ENCODE peak calls at places on chromosomes 7 and 10, in eight cellular contexts. One of them, this sample, is unnamed.

GRCh38 chr7:44293561-44294324 is 31.7 kb downstream of the CAMK2B start:
- DNase-seq in stromal cell of bone marrow: no peak
- DNase-seq in GM03348: no peak
- DNase-seq in nucleus accumbens: no peak
- DNase-seq in activated CD4-positive, CD25-positive, alpha-beta regulatory T cell treated with anti-CD3 and anti-CD28 coated beads, Interleukin-2, amount 50 U/mL, for 72 hours: no peak
- DNase-seq in iris pigment epithelial cell: no peak
- DNase-seq in effector memory CD8-positive, alpha-beta T cell: no peak
- DNase-seq in KG1: no peak
- DNase-seq in this sample: no peak

GRCh38 chr7:155211761-155212160 is 85.9 kb upstream of the INSIG1 start:
- DNase-seq in stromal cell of bone marrow: no peak
- DNase-seq in GM03348: no peak
- DNase-seq in nucleus accumbens: no peak
- DNase-seq in activated CD4-positive, CD25-positive, alpha-beta regulatory T cell treated with anti-CD3 and anti-CD28 coated beads, Interleukin-2, amount 50 U/mL, for 72 hours: no peak
- DNase-seq in iris pigment epithelial cell: no peak
- DNase-seq in effector memory CD8-positive, alpha-beta T cell: no peak
- DNase-seq in KG1: no peak
- DNase-seq in this sample: no peak

GRCh38 chr7:77504951-77505350 is 32.1 kb upstream of the PTPN12 start:
- DNase-seq in stromal cell of bone marrow: no peak
- DNase-seq in GM03348: no peak
- DNase-seq in nucleus accumbens: no peak
- DNase-seq in activated CD4-positive, CD25-positive, alpha-beta regulatory T cell treated with anti-CD3 and anti-CD28 coated beads, Interleukin-2, amount 50 U/mL, for 72 hours: no peak
- DNase-seq in iris pigment epithelial cell: no peak
- DNase-seq in effector memory CD8-positive, alpha-beta T cell: no peak
- DNase-seq in KG1: no peak
- DNase-seq in this sample: no peak

GRCh38 chr10:69721690-69722310 is 79.9 kb upstream of the COL13A1 start:
- DNase-seq in stromal cell of bone marrow: no peak
- DNase-seq in GM03348: no peak
- DNase-seq in nucleus accumbens: no peak
- DNase-seq in activated CD4-positive, CD25-positive, alpha-beta regulatory T cell treated with anti-CD3 and anti-CD28 coated beads, Interleukin-2, amount 50 U/mL, for 72 hours: no peak
- DNase-seq in iris pigment epithelial cell: peak; percentile 40
- DNase-seq in effector memory CD8-positive, alpha-beta T cell: no peak
- DNase-seq in KG1: no peak
- DNase-seq in this sample: no peak

GRCh38 chr7:77537595-77538185 is 595 bp downstream of the PTPN12 start:
- DNase-seq in stromal cell of bone marrow: no peak
- DNase-seq in GM03348: peak; percentile 50
- DNase-seq in nucleus accumbens: peak; percentile 22
- DNase-seq in activated CD4-positive, CD25-positive, alpha-beta regulatory T cell treated with anti-CD3 and anti-CD28 coated beads, Interleukin-2, amount 50 U/mL, for 72 hours: peak; percentile 59
- DNase-seq in iris pigment epithelial cell: no peak
- DNase-seq in effector memory CD8-positive, alpha-beta T cell: peak; percentile 26
- DNase-seq in KG1: no peak
- DNase-seq in this sample: no peak

GRCh38 chr7:44277391-44277790 is 48.0 kb downstream of the CAMK2B start:
- DNase-seq in stromal cell of bone marrow: no peak
- DNase-seq in GM03348: no peak
- DNase-seq in nucleus accumbens: no peak
- DNase-seq in activated CD4-positive, CD25-positive, alpha-beta regulatory T cell treated with anti-CD3 and anti-CD28 coated beads, Interleukin-2, amount 50 U/mL, for 72 hours: no peak
- DNase-seq in iris pigment epithelial cell: no peak
- DNase-seq in effector memory CD8-positive, alpha-beta T cell: no peak
- DNase-seq in KG1: no peak
- DNase-seq in this sample: no peak

GRCh38 chr7:28155019-28155660 is 25.5 kb downstream of the JAZF1 start:
- DNase-seq in stromal cell of bone marrow: no peak
- DNase-seq in GM03348: no peak
- DNase-seq in nucleus accumbens: no peak
- DNase-seq in activated CD4-positive, CD25-positive, alpha-beta regulatory T cell treated with anti-CD3 and anti-CD28 coated beads, Interleukin-2, amount 50 U/mL, for 72 hours: no peak
- DNase-seq in iris pigment epithelial cell: no peak
- DNase-seq in effector memory CD8-positive, alpha-beta T cell: no peak
- DNase-seq in KG1: no peak
- DNase-seq in this sample: no peak

GRCh38 chr7:151859111-151859947 is 17.6 kb downstream of the PRKAG2 start:
- DNase-seq in stromal cell of bone marrow: no peak
- DNase-seq in GM03348: no peak
- DNase-seq in nucleus accumbens: no peak
- DNase-seq in activated CD4-positive, CD25-positive, alpha-beta regulatory T cell treated with anti-CD3 and anti-CD28 coated beads, Interleukin-2, amount 50 U/mL, for 72 hours: no peak
- DNase-seq in iris pigment epithelial cell: no peak
- DNase-seq in effector memory CD8-positive, alpha-beta T cell: no peak
- DNase-seq in KG1: no peak
- DNase-seq in this sample: no peak

GRCh38 chr7:3300651-3301471 is at the start of gene SDK1:
- DNase-seq in stromal cell of bone marrow: peak; percentile 69
- DNase-seq in GM03348: peak; percentile 92
- DNase-seq in nucleus accumbens: peak; percentile 67
- DNase-seq in activated CD4-positive, CD25-positive, alpha-beta regulatory T cell treated with anti-CD3 and anti-CD28 coated beads, Interleukin-2, amount 50 U/mL, for 72 hours: peak; percentile 87
- DNase-seq in iris pigment epithelial cell: peak; percentile 89
- DNase-seq in effector memory CD8-positive, alpha-beta T cell: peak; percentile 85
- DNase-seq in KG1: peak; percentile 64
- DNase-seq in this sample: no peak

GRCh38 chr10:21721000-21721670 is 187.1 kb downstream of the MLLT10 start:
- DNase-seq in stromal cell of bone marrow: no peak
- DNase-seq in GM03348: no peak
- DNase-seq in nucleus accumbens: no peak
- DNase-seq in activated CD4-positive, CD25-positive, alpha-beta regulatory T cell treated with anti-CD3 and anti-CD28 coated beads, Interleukin-2, amount 50 U/mL, for 72 hours: no peak
- DNase-seq in iris pigment epithelial cell: peak; percentile 77
- DNase-seq in effector memory CD8-positive, alpha-beta T cell: no peak
- DNase-seq in KG1: no peak
- DNase-seq in this sample: no peak

GRCh38 chr10:6871128-6871527 is 291.1 kb upstream of the PRKCQ start:
- DNase-seq in stromal cell of bone marrow: no peak
- DNase-seq in GM03348: no peak
- DNase-seq in nucleus accumbens: no peak
- DNase-seq in activated CD4-positive, CD25-positive, alpha-beta regulatory T cell treated with anti-CD3 and anti-CD28 coated beads, Interleukin-2, amount 50 U/mL, for 72 hours: no peak
- DNase-seq in iris pigment epithelial cell: no peak
- DNase-seq in effector memory CD8-positive, alpha-beta T cell: no peak
- DNase-seq in KG1: no peak
- DNase-seq in this sample: no peak

GRCh38 chr7:124399941-124400340 is 365.7 kb downstream of the GPR37 start:
- DNase-seq in stromal cell of bone marrow: no peak
- DNase-seq in GM03348: no peak
- DNase-seq in nucleus accumbens: no peak
- DNase-seq in activated CD4-positive, CD25-positive, alpha-beta regulatory T cell treated with anti-CD3 and anti-CD28 coated beads, Interleukin-2, amount 50 U/mL, for 72 hours: no peak
- DNase-seq in iris pigment epithelial cell: no peak
- DNase-seq in effector memory CD8-positive, alpha-beta T cell: no peak
- DNase-seq in KG1: no peak
- DNase-seq in this sample: no peak

GRCh38 chr7:42096681-42097637 is 140.1 kb downstream of the GLI3 start:
- DNase-seq in stromal cell of bone marrow: peak; percentile 36
- DNase-seq in GM03348: peak; percentile 38
- DNase-seq in nucleus accumbens: no peak
- DNase-seq in activated CD4-positive, CD25-positive, alpha-beta regulatory T cell treated with anti-CD3 and anti-CD28 coated beads, Interleukin-2, amount 50 U/mL, for 72 hours: no peak
- DNase-seq in iris pigment epithelial cell: peak; percentile 50
- DNase-seq in effector memory CD8-positive, alpha-beta T cell: no peak
- DNase-seq in KG1: no peak
- DNase-seq in this sample: no peak

GRCh38 chr10:132243141-132243540 is 56.4 kb downstream of the DPYSL4 start:
- DNase-seq in stromal cell of bone marrow: no peak
- DNase-seq in GM03348: no peak
- DNase-seq in nucleus accumbens: no peak
- DNase-seq in activated CD4-positive, CD25-positive, alpha-beta regulatory T cell treated with anti-CD3 and anti-CD28 coated beads, Interleukin-2, amount 50 U/mL, for 72 hours: no peak
- DNase-seq in iris pigment epithelial cell: no peak
- DNase-seq in effector memory CD8-positive, alpha-beta T cell: no peak
- DNase-seq in KG1: no peak
- DNase-seq in this sample: no peak

GRCh38 chr10:3150961-3151360 is 21.6 kb downstream of the PITRM1 start:
- DNase-seq in stromal cell of bone marrow: no peak
- DNase-seq in GM03348: no peak
- DNase-seq in nucleus accumbens: no peak
- DNase-seq in activated CD4-positive, CD25-positive, alpha-beta regulatory T cell treated with anti-CD3 and anti-CD28 coated beads, Interleukin-2, amount 50 U/mL, for 72 hours: no peak
- DNase-seq in iris pigment epithelial cell: no peak
- DNase-seq in effector memory CD8-positive, alpha-beta T cell: no peak
- DNase-seq in KG1: no peak
- DNase-seq in this sample: no peak

GRCh38 chr7:24665564-24666294 is 91.5 kb downstream of the GSDME start:
- DNase-seq in stromal cell of bone marrow: peak; percentile 33
- DNase-seq in GM03348: peak; percentile 70
- DNase-seq in nucleus accumbens: no peak
- DNase-seq in activated CD4-positive, CD25-positive, alpha-beta regulatory T cell treated with anti-CD3 and anti-CD28 coated beads, Interleukin-2, amount 50 U/mL, for 72 hours: no peak
- DNase-seq in iris pigment epithelial cell: peak; percentile 56
- DNase-seq in effector memory CD8-positive, alpha-beta T cell: peak; percentile 43
- DNase-seq in KG1: peak; percentile 25
- DNase-seq in this sample: no peak